ENCODE peak calls at places on chromosomes 13 and 19, in five cellular contexts. One of them, this sample, is unnamed.

GRCh38 chr13:26919311-26919710 is 158.7 kb upstream of the GPR12 start:
- DNase-seq in ascending aorta: no peak
- DNase-seq in OCI-LY7: no peak
- DNase-seq in PC-9: no peak
- DNase-seq in epithelial cell of esophagus: no peak
- DNase-seq in this sample: no peak

GRCh38 chr19:39103151-39103550 is 19.0 kb downstream of the ACP7 start:
- DNase-seq in PC-9: no peak
- DNase-seq in OCI-LY7: no peak
- DNase-seq in epithelial cell of esophagus: no peak
- DNase-seq in ascending aorta: no peak
- DNase-seq in this sample: no peak

GRCh38 chr13:23510979-23511735 is 59.1 kb upstream of the TNFRSF19 start:
- DNase-seq in ascending aorta: no peak
- DNase-seq in PC-9: no peak
- DNase-seq in epithelial cell of esophagus: peak
- DNase-seq in OCI-LY7: peak
- DNase-seq in this sample: peak

GRCh38 chr19:39031368-39032163 is 783 bp downstream of the FBXO27 start:
- DNase-seq in OCI-LY7: peak
- DNase-seq in PC-9: peak
- DNase-seq in ascending aorta: peak
- DNase-seq in epithelial cell of esophagus: peak
- DNase-seq in this sample: no peak

GRCh38 chr19:19040417-19040816 is 7.0 kb downstream of the ARMC6 start:
- DNase-seq in PC-9: peak
- DNase-seq in epithelial cell of esophagus: peak
- DNase-seq in OCI-LY7: no peak
- DNase-seq in ascending aorta: peak
- DNase-seq in this sample: no peak

GRCh38 chr13:99227331-99227900 is 26.8 kb downstream of the UBAC2 start:
- DNase-seq in OCI-LY7: no peak
- DNase-seq in PC-9: peak
- DNase-seq in epithelial cell of esophagus: no peak
- DNase-seq in ascending aorta: no peak
- DNase-seq in this sample: no peak

GRCh38 chr19:27754700-27755099 is 1458.3 kb downstream of the UQCRFS1 start:
- DNase-seq in ascending aorta: no peak
- DNase-seq in epithelial cell of esophagus: no peak
- DNase-seq in OCI-LY7: no peak
- DNase-seq in PC-9: no peak
- DNase-seq in this sample: no peak

GRCh38 chr19:40216777-40217026 is 1.5 kb downstream of the TTC9B start:
- DNase-seq in ascending aorta: no peak
- DNase-seq in PC-9: no peak
- DNase-seq in OCI-LY7: no peak
- DNase-seq in epithelial cell of esophagus: peak
- DNase-seq in this sample: no peak

GRCh38 chr13:77470986-77471385 is 64.5 kb upstream of the SCEL start:
- DNase-seq in epithelial cell of esophagus: no peak
- DNase-seq in OCI-LY7: no peak
- DNase-seq in PC-9: no peak
- DNase-seq in ascending aorta: no peak
- DNase-seq in this sample: no peak

GRCh38 chr19:15297416-15298224 is 34.7 kb downstream of the BRD4 start:
- DNase-seq in PC-9: no peak
- DNase-seq in OCI-LY7: peak
- DNase-seq in ascending aorta: no peak
- DNase-seq in epithelial cell of esophagus: peak
- DNase-seq in this sample: peak

GRCh38 chr13:51315658-51316057 is 23.8 kb upstream of the SERPINE3 start:
- DNase-seq in OCI-LY7: no peak
- DNase-seq in ascending aorta: no peak
- DNase-seq in PC-9: no peak
- DNase-seq in epithelial cell of esophagus: no peak
- DNase-seq in this sample: no peak

GRCh38 chr13:44609137-44609536 is 33.0 kb upstream of the TSC22D1 start:
- DNase-seq in epithelial cell of esophagus: no peak
- DNase-seq in PC-9: no peak
- DNase-seq in OCI-LY7: no peak
- DNase-seq in ascending aorta: no peak
- DNase-seq in this sample: no peak

GRCh38 chr13:109945206-109945960 is 159.0 kb upstream of the IRS2 start:
- DNase-seq in OCI-LY7: no peak
- DNase-seq in PC-9: peak
- DNase-seq in ascending aorta: no peak
- DNase-seq in epithelial cell of esophagus: peak
- DNase-seq in this sample: no peak

GRCh38 chr13:35675651-35676050 is 199.2 kb upstream of the MAB21L1 start:
- DNase-seq in OCI-LY7: no peak
- DNase-seq in PC-9: no peak
- DNase-seq in epithelial cell of esophagus: no peak
- DNase-seq in ascending aorta: no peak
- DNase-seq in this sample: no peak

GRCh38 chr13:31088826-31089420 is 72.8 kb downstream of the HSPH1 start:
- DNase-seq in OCI-LY7: no peak
- DNase-seq in epithelial cell of esophagus: no peak
- DNase-seq in ascending aorta: no peak
- DNase-seq in PC-9: no peak
- DNase-seq in this sample: no peak

GRCh38 chr13:66831317-66831716 is 398.8 kb downstream of the PCDH9 start:
- DNase-seq in PC-9: no peak
- DNase-seq in ascending aorta: no peak
- DNase-seq in epithelial cell of esophagus: peak
- DNase-seq in OCI-LY7: peak
- DNase-seq in this sample: no peak

GRCh38 chr13:56009418-56009817 is 1131.3 kb upstream of the PRR20A start:
- DNase-seq in epithelial cell of esophagus: no peak
- DNase-seq in ascending aorta: no peak
- DNase-seq in OCI-LY7: no peak
- DNase-seq in PC-9: no peak
- DNase-seq in this sample: no peak

GRCh38 chr13:56720841-56721240 is 419.9 kb upstream of the PRR20A start:
- DNase-seq in OCI-LY7: no peak
- DNase-seq in ascending aorta: no peak
- DNase-seq in epithelial cell of esophagus: peak
- DNase-seq in PC-9: no peak
- DNase-seq in this sample: no peak

GRCh38 chr19:18183529-18183928 is 9.5 kb upstream of the MPV17L2 start:
- DNase-seq in PC-9: peak
- DNase-seq in OCI-LY7: no peak
- DNase-seq in epithelial cell of esophagus: no peak
- DNase-seq in ascending aorta: no peak
- DNase-seq in this sample: no peak

GRCh38 chr19:48390188-48391099 is 907 bp downstream of the KDELR1 start:
- DNase-seq in ascending aorta: no peak
- DNase-seq in PC-9: no peak
- DNase-seq in epithelial cell of esophagus: peak
- DNase-seq in OCI-LY7: peak
- DNase-seq in this sample: no peak

GRCh38 chr19:14530005-14530348 is 583 bp downstream of the TECR start:
- DNase-seq in OCI-LY7: peak
- DNase-seq in epithelial cell of esophagus: no peak
- DNase-seq in ascending aorta: no peak
- DNase-seq in PC-9: no peak
- DNase-seq in this sample: no peak

GRCh38 chr19:45125975-45126493 is 33.1 kb downstream of the PPP1R37 start:
- DNase-seq in ascending aorta: no peak
- DNase-seq in PC-9: peak
- DNase-seq in OCI-LY7: peak
- DNase-seq in epithelial cell of esophagus: peak
- DNase-seq in this sample: peak

GRCh38 chr19:2036424-2036823 is 14.6 kb downstream of the MKNK2 start:
- DNase-seq in epithelial cell of esophagus: no peak
- DNase-seq in OCI-LY7: no peak
- DNase-seq in PC-9: no peak
- DNase-seq in ascending aorta: no peak
- DNase-seq in this sample: no peak

GRCh38 chr19:13019330-13019729 is 24.1 kb downstream of the NFIX start:
- DNase-seq in PC-9: no peak
- DNase-seq in ascending aorta: no peak
- DNase-seq in epithelial cell of esophagus: no peak
- DNase-seq in OCI-LY7: no peak
- DNase-seq in this sample: no peak

GRCh38 chr19:13017306-13018036 is 22.2 kb downstream of the NFIX start:
- DNase-seq in epithelial cell of esophagus: no peak
- DNase-seq in PC-9: no peak
- DNase-seq in OCI-LY7: no peak
- DNase-seq in ascending aorta: no peak
- DNase-seq in this sample: no peak

GRCh38 chr19:13016628-13017305 is 21.5 kb downstream of the NFIX start:
- DNase-seq in epithelial cell of esophagus: no peak
- DNase-seq in PC-9: no peak
- DNase-seq in ascending aorta: no peak
- DNase-seq in OCI-LY7: no peak
- DNase-seq in this sample: no peak

GRCh38 chr19:13020002-13020414 is 24.7 kb downstream of the NFIX start:
- DNase-seq in OCI-LY7: no peak
- DNase-seq in ascending aorta: no peak
- DNase-seq in PC-9: no peak
- DNase-seq in epithelial cell of esophagus: no peak
- DNase-seq in this sample: no peak

DNA sequence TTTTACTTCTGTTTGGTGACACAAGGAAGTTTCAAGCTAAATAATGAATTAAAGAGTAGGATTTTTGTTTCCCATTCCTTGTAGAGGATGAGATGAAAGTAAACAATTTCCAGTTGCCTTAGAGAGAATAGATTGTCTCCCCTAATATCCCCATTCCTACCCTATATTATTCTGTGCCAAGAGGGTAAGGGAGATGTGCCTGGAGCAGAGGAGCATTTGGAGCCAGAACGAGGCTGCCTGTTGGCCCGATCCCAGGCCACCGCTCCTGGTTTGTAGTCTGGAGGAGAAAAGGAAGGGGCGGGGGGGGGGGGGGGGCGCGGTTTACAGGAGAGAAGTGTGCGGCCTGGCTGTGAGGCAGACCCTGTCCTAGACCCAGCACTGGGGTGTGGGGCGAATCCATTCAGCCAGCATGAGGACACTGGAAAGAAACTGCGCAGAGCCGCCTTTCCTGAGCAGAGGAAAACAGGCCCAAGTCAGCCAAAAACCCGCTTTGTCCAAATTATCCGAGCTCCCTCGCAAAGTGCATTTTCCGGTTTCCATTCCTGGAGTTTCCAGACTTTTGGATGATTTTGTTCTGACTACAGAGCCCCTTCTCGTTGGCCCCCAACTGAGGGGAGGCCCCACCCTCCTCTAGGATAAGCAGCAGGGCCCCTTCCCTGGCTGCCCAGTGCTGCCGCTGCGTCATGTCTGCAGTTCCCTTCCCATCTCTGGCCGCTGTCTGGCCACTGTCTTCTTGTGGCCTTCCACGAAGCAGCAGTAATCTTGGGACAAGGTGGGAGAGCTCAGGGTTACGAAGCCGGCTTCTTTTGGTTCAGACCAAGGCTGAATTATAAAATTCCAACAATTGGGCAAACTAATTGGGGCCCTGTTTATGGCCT is 23.0 kb downstream of the NFIX start:
- DNase-seq in epithelial cell of esophagus: no peak
- DNase-seq in PC-9: no peak
- DNase-seq in OCI-LY7: no peak
- DNase-seq in ascending aorta: no peak
- DNase-seq in this sample: no peak
- H3K4me3 ChIP-seq in epithelial cell of esophagus: no peak
- H3K4me3 ChIP-seq in PC-9: no peak
- H3K4me3 ChIP-seq in OCI-LY7: no peak
- H3K4me3 ChIP-seq in ascending aorta: peak
- H3K4me3 ChIP-seq in this sample: no peak

DNA sequence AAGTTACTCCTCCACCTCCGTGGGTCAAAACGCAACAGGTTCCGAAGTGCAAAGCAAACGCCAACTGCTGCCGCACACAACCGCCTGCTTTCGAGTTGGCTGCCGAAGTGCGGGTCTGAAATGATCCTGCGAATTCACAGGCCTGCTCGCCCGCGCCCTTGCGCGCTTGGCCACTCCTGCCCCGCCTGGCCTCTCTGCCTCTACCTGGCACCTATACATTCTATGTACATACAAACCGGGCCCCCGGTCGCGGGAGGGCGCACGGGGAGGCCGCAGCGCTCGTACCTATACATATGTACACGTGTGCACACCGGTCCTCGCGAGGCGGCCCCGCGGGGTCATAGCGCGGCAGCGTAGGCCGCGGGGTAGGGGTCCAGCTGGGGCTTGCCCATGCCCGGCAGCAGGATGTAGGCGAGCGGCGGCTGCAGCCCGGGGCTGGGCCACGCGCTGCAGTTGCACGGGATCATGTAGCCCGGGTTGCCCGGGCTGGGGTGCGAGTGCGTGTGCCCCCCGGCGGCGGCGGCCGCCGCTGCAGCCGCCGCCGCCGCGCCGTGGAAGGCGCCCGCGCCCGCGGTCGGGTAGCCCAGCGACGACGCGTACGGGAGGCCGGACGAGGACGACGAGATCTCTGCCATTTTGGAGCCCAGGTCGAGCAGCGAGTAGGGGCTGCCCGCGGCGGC is 1.3 kb downstream of the SOX21 start:
- DNase-seq in ascending aorta: no peak
- DNase-seq in PC-9: no peak
- DNase-seq in epithelial cell of esophagus: peak
- DNase-seq in OCI-LY7: no peak
- DNase-seq in this sample: no peak
- H3K4me3 ChIP-seq in ascending aorta: peak
- H3K4me3 ChIP-seq in PC-9: no peak
- H3K4me3 ChIP-seq in epithelial cell of esophagus: peak
- H3K4me3 ChIP-seq in OCI-LY7: no peak
- H3K4me3 ChIP-seq in this sample: no peak

DNA sequence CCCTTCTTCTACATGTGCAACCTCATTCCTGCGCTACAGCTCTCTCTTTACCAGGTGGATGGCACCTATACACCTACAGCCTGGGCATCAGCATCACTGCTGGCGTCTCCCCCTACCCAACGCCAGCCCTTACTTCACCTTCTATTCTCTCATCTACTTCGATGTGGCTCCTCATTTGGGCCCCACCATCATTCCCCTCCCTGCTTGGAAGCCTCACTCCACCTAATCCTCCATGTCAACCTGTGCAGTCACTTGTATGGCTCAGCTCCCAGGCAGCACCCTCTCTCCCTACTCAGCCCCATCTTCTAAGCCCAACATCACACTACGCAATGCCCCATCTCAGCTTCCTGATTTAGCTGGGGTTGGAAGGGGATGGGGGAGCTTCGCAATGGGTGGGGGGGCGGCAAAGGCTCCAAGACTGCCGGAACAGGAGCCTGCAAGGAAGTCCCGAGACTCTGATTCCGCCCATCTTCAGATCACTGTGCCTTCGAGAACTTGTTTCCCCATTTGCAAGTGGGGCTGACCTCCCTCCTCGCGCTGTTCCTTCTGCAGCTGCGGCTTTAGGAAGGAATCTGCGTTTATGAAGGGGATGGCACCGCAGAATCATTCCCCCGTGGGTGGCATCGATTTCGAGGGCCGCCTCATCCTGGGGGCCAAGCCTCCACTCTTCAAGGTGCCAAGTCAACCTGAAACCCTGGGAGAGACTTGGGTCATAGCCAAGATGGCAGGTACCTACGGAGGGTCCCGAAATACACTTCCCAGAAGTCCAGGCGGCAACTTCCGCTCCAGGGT is 913 bp downstream of the MZF1 start:
- DNase-seq in epithelial cell of esophagus: no peak
- DNase-seq in OCI-LY7: no peak
- DNase-seq in PC-9: no peak
- DNase-seq in ascending aorta: no peak
- DNase-seq in this sample: no peak
- H3K4me3 ChIP-seq in epithelial cell of esophagus: peak
- H3K4me3 ChIP-seq in OCI-LY7: peak
- H3K4me3 ChIP-seq in PC-9: no peak
- H3K4me3 ChIP-seq in ascending aorta: peak
- H3K4me3 ChIP-seq in this sample: peak

GRCh38 chr19:30225615-30226463 is 146.3 kb upstream of the ZNF536 start:
- DNase-seq in OCI-LY7: no peak
- DNase-seq in epithelial cell of esophagus: no peak
- DNase-seq in ascending aorta: no peak
- DNase-seq in PC-9: no peak
- DNase-seq in this sample: no peak
- H3K4me3 ChIP-seq in OCI-LY7: peak
- H3K4me3 ChIP-seq in epithelial cell of esophagus: no peak
- H3K4me3 ChIP-seq in ascending aorta: peak
- H3K4me3 ChIP-seq in PC-9: no peak
- H3K4me3 ChIP-seq in this sample: no peak